ENCODE peak calls at places on chromosomes 4 and X, in five cellular contexts. One of them, this sample, is unnamed. For H3F3A, the result is how much of the 10 kb centered on the place peaks cover.

GRCh38 chrX:46547857-46548256 is 2.6 kb upstream of the ZNF674 start:
- DNase-seq in neural progenitor cell: no peak
- DNase-seq in GM23338: no peak
- DNase-seq in MM.1S: no peak
- DNase-seq in SK-N-SH: no peak
- DNase-seq in this sample: peak

GRCh38 chrX:137684591-137684990 is 118.7 kb downstream of the ZIC3 start:
- DNase-seq in GM23338: peak
- DNase-seq in SK-N-SH: no peak
- DNase-seq in neural progenitor cell: no peak
- DNase-seq in MM.1S: no peak
- DNase-seq in this sample: no peak

GRCh38 chr4:143369556-143369955 is 32.9 kb downstream of the GAB1 start:
- DNase-seq in neural progenitor cell: no peak
- DNase-seq in MM.1S: no peak
- DNase-seq in GM23338: no peak
- DNase-seq in SK-N-SH: no peak
- DNase-seq in this sample: no peak

GRCh38 chr4:38667005-38667771 is 3.2 kb downstream of the KLF3 start:
- DNase-seq in neural progenitor cell: peak
- DNase-seq in SK-N-SH: peak
- DNase-seq in GM23338: peak
- DNase-seq in MM.1S: peak
- DNase-seq in this sample: peak

GRCh38 chr4:98617358-98618047 is 40.9 kb downstream of the TSPAN5 start:
- DNase-seq in SK-N-SH: no peak
- DNase-seq in GM23338: no peak
- DNase-seq in MM.1S: no peak
- DNase-seq in neural progenitor cell: no peak
- DNase-seq in this sample: no peak

GRCh38 chrX:47311857-47312774 is 58.3 kb upstream of the ZNF157 start:
- DNase-seq in neural progenitor cell: peak
- DNase-seq in GM23338: peak
- DNase-seq in SK-N-SH: peak
- DNase-seq in MM.1S: no peak
- DNase-seq in this sample: peak

GRCh38 chr4:6714954-6715353 is 1.0 kb upstream of the BLOC1S4 start:
- DNase-seq in MM.1S: no peak
- DNase-seq in neural progenitor cell: no peak
- DNase-seq in GM23338: no peak
- DNase-seq in SK-N-SH: no peak
- DNase-seq in this sample: no peak

GRCh38 chr4:15654556-15655222 is 468 bp downstream of the FBXL5 start:
- DNase-seq in GM23338: peak
- DNase-seq in neural progenitor cell: peak
- DNase-seq in SK-N-SH: no peak
- DNase-seq in MM.1S: peak
- DNase-seq in this sample: peak

GRCh38 chrX:53223955-53224859 is 800 bp downstream of the KDM5C start:
- DNase-seq in GM23338: peak
- DNase-seq in MM.1S: no peak
- DNase-seq in SK-N-SH: peak
- DNase-seq in neural progenitor cell: peak
- DNase-seq in this sample: peak

GRCh38 chr4:77818667-77819408 is at the start of gene CNOT6L:
- DNase-seq in MM.1S: peak
- DNase-seq in SK-N-SH: peak
- DNase-seq in neural progenitor cell: peak
- DNase-seq in GM23338: peak
- DNase-seq in this sample: peak

GRCh38 chrX:9842541-9842940 is 56.3 kb downstream of the SHROOM2 start:
- DNase-seq in MM.1S: no peak
- DNase-seq in GM23338: peak
- DNase-seq in SK-N-SH: no peak
- DNase-seq in neural progenitor cell: peak
- DNase-seq in this sample: no peak

GRCh38 chr4:85459736-85460135 is 15.2 kb upstream of the ARHGAP24 start:
- DNase-seq in GM23338: no peak
- DNase-seq in neural progenitor cell: no peak
- DNase-seq in MM.1S: no peak
- DNase-seq in SK-N-SH: no peak
- DNase-seq in this sample: no peak

GRCh38 chr4:37999000-37999745 is 39.0 kb downstream of the PTTG2 start:
- DNase-seq in SK-N-SH: no peak
- DNase-seq in MM.1S: peak
- DNase-seq in GM23338: no peak
- DNase-seq in neural progenitor cell: no peak
- DNase-seq in this sample: no peak

GRCh38 chr4:97317691-97318090 is 825.6 kb downstream of the STPG2 start:
- DNase-seq in MM.1S: no peak
- DNase-seq in neural progenitor cell: peak
- DNase-seq in GM23338: peak
- DNase-seq in SK-N-SH: no peak
- DNase-seq in this sample: no peak

GRCh38 chr4:142474398-142475087 is 371.6 kb downstream of the INPP4B start:
- DNase-seq in MM.1S: peak
- DNase-seq in neural progenitor cell: no peak
- DNase-seq in GM23338: no peak
- DNase-seq in SK-N-SH: no peak
- DNase-seq in this sample: peak

GRCh38 chrX:72258174-72258573 is 18.9 kb downstream of the RPS4X start:
- DNase-seq in GM23338: no peak
- DNase-seq in neural progenitor cell: no peak
- DNase-seq in SK-N-SH: peak
- DNase-seq in MM.1S: no peak
- DNase-seq in this sample: peak

GRCh38 chrX:386768-387575 is at the start of gene PPP2R3B:
- DNase-seq in GM23338: peak
- DNase-seq in MM.1S: peak
- DNase-seq in neural progenitor cell: peak
- DNase-seq in SK-N-SH: peak
- DNase-seq in this sample: peak

GRCh38 chr4:99324978-99325377 is 3.8 kb upstream of the ADH1B start:
- DNase-seq in neural progenitor cell: no peak
- DNase-seq in GM23338: peak
- DNase-seq in MM.1S: no peak
- DNase-seq in SK-N-SH: no peak
- DNase-seq in this sample: no peak

GRCh38 chrX:132463411-132463810 is 25.4 kb downstream of the MBNL3 start:
- DNase-seq in SK-N-SH: peak
- DNase-seq in GM23338: peak
- DNase-seq in neural progenitor cell: peak
- DNase-seq in MM.1S: peak
- DNase-seq in this sample: peak

GRCh38 chr4:4990857-4991540 is 28.3 kb downstream of the CYTL1 start:
- DNase-seq in MM.1S: no peak
- DNase-seq in neural progenitor cell: no peak
- DNase-seq in SK-N-SH: peak
- DNase-seq in GM23338: no peak
- DNase-seq in this sample: peak

GRCh38 chr4:13547563-13548041 is 3.3 kb upstream of the NKX3-2 start:
- DNase-seq in MM.1S: peak
- DNase-seq in SK-N-SH: peak
- DNase-seq in GM23338: peak
- DNase-seq in neural progenitor cell: peak
- DNase-seq in this sample: no peak

GRCh38 chrX:38117485-38117884 is 103.2 kb downstream of the SRPX start:
- DNase-seq in GM23338: no peak
- DNase-seq in SK-N-SH: no peak
- DNase-seq in neural progenitor cell: no peak
- DNase-seq in MM.1S: no peak
- DNase-seq in this sample: no peak

GRCh38 chr4:159400782-159401712 is 298.2 kb downstream of the RAPGEF2 start:
- DNase-seq in SK-N-SH: no peak
- DNase-seq in neural progenitor cell: no peak
- DNase-seq in GM23338: no peak
- DNase-seq in MM.1S: no peak
- DNase-seq in this sample: no peak

GRCh38 chr4:10245761-10246160 is 129.2 kb upstream of the WDR1 start:
- DNase-seq in neural progenitor cell: no peak
- DNase-seq in MM.1S: no peak
- DNase-seq in SK-N-SH: no peak
- DNase-seq in GM23338: no peak
- DNase-seq in this sample: no peak

GRCh38 chr4:53702334-53703266 is 111.3 kb upstream of the LNX1 start:
- DNase-seq in MM.1S: peak
- DNase-seq in neural progenitor cell: peak
- DNase-seq in GM23338: peak
- DNase-seq in SK-N-SH: peak
- DNase-seq in this sample: peak

GRCh38 chr4:145734576-145735329 is 54.8 kb downstream of the C4orf51 start:
- DNase-seq in neural progenitor cell: no peak
- DNase-seq in GM23338: no peak
- DNase-seq in MM.1S: no peak
- DNase-seq in SK-N-SH: no peak
- DNase-seq in this sample: peak

GRCh38 chrX:17291998-17292658 is 82.9 kb upstream of the NHS start:
- DNase-seq in SK-N-SH: no peak
- DNase-seq in MM.1S: no peak
- DNase-seq in neural progenitor cell: peak
- DNase-seq in GM23338: peak
- DNase-seq in this sample: no peak

GRCh38 chr4:109206610-109207009 is 95.8 kb downstream of the COL25A1 start:
- DNase-seq in neural progenitor cell: no peak
- DNase-seq in SK-N-SH: no peak
- DNase-seq in GM23338: no peak
- DNase-seq in MM.1S: no peak
- DNase-seq in this sample: no peak

GRCh38 chr4:184203300-184203699 is 14.4 kb downstream of the ENPP6 start:
- DNase-seq in GM23338: no peak
- DNase-seq in MM.1S: no peak
- DNase-seq in SK-N-SH: no peak
- DNase-seq in neural progenitor cell: no peak
- DNase-seq in this sample: no peak
- H2AFZ ChIP-seq in GM23338: no peak
- H2AFZ ChIP-seq in MM.1S: no peak
- H2AFZ ChIP-seq in SK-N-SH: no peak
- H2AFZ ChIP-seq in neural progenitor cell: no peak
- H2AFZ ChIP-seq in this sample: no peak

GRCh38 chr4:764405-765169 is 59.0 kb downstream of the PCGF3 start:
- DNase-seq in GM23338: no peak
- DNase-seq in MM.1S: no peak
- DNase-seq in neural progenitor cell: no peak
- DNase-seq in SK-N-SH: no peak
- DNase-seq in this sample: no peak
- H3F3A ChIP-seq in GM23338: under half
- H3F3A ChIP-seq in MM.1S: under half
- H3F3A ChIP-seq in neural progenitor cell: half or more
- H3F3A ChIP-seq in SK-N-SH: under half
- H3F3A ChIP-seq in this sample: under half

DNA sequence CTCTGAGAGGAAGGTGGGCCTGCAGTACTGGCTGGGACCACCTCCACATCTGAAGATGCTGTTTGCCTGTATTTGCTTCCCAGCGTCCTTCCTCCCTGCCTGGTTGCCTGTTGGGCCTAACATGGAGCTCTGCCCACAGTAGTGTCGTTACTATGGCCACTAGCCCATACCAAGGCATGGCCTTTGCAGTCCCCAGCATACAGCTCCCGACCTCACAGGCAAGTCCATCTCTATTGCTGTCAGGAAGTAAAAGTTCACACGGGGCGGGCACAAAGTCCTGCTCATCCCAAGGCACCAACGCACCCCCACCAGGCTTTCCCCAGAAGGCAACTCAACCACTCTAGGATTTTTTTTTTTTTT is 71.6 kb downstream of the MAML3 start:
- DNase-seq in SK-N-SH: peak
- DNase-seq in MM.1S: no peak
- DNase-seq in GM23338: no peak
- DNase-seq in neural progenitor cell: no peak
- DNase-seq in this sample: no peak
- TF ChIP-seq CTCF in SK-N-SH: no peak
- TF ChIP-seq CTCF in MM.1S: no peak
- TF ChIP-seq CTCF in GM23338: no peak
- TF ChIP-seq CTCF in neural progenitor cell: no peak
- TF ChIP-seq CTCF in this sample: no peak

DNA sequence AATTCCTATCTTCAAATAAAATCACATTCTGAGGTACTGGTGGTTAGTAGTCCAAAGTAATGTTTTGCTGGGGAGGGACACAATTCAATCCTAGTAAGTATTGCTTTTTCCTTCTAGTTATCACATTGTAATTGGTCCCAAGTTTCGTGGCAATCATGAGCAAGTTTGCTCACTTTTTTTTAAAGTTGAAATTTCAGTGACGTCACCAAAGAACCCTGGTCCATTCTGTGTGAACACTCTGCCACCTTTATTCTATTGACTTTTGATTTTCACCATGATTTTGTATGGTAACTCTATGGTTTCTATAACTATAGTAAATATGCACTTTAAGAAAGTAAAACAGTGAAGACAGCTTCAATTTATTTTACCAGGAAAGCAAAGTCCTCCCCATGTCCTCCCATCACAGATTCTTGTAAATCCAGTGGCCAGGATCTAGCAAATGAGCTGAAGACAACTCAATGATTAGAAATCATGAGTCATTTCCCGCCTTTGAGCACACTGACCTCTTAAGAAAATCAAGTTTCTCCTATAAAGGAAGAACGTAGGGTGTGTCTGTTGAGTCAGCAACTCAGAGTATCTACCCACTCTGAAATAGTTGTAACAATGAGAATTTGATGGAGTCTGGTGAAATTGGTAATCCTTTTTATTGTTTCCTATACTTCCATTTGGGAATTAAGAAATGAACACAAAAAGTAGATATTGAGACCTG is 1306.6 kb upstream of the PABPC4L start:
- DNase-seq in SK-N-SH: no peak
- DNase-seq in MM.1S: peak
- DNase-seq in GM23338: no peak
- DNase-seq in neural progenitor cell: no peak
- DNase-seq in this sample: peak
- H2AFZ ChIP-seq in SK-N-SH: peak
- H2AFZ ChIP-seq in MM.1S: no peak
- H2AFZ ChIP-seq in GM23338: peak
- H2AFZ ChIP-seq in neural progenitor cell: no peak
- H2AFZ ChIP-seq in this sample: peak

GRCh38 chr4:113639311-113639710 is 122.2 kb downstream of the CAMK2D start:
- DNase-seq in GM23338: no peak
- DNase-seq in neural progenitor cell: no peak
- DNase-seq in MM.1S: no peak
- DNase-seq in SK-N-SH: no peak
- DNase-seq in this sample: no peak
- H3F3A ChIP-seq in GM23338: under half
- H3F3A ChIP-seq in neural progenitor cell: under half
- H3F3A ChIP-seq in MM.1S: under half
- H3F3A ChIP-seq in SK-N-SH: under half
- H3F3A ChIP-seq in this sample: under half

DNA sequence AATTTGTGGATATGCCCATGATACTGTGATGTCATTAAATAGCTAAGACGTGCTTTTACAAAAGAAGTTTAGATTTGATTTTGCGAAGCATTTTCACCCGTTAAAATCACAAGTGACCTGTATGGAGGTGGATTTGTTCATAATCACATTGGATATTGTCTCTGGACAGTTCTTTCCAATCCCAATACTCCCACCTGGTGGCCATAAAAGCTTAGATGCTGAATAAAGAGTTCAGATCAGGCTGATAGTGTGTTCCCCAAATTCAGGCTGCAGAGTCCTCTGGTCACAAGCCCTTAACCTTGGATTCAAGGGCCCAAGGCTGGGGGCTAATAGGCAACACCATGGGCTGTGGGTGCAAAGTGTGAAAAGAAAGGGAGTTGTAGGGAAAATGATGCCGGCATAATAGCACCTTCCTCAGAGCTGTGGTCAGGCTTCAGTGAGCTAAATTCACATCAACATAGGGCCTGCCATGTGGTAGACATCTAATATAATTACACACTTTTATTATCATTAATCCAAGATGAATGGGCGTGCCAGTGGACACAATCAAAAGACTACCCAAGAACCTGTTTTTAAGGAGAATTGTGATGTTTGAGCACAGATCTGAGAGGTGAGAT is 28.1 kb downstream of the SMIM43 start:
- DNase-seq in SK-N-SH: peak
- DNase-seq in MM.1S: peak
- DNase-seq in GM23338: peak
- DNase-seq in neural progenitor cell: peak
- DNase-seq in this sample: peak
- TF ChIP-seq CTCF in SK-N-SH: peak
- TF ChIP-seq CTCF in MM.1S: peak
- TF ChIP-seq CTCF in GM23338: peak
- TF ChIP-seq CTCF in neural progenitor cell: peak
- TF ChIP-seq CTCF in this sample: peak